ENCODE peak calls at places on chromosomes 5 and 9, in nine cellular contexts. H, X, B, A, S, U, C, E and T are unnamed samples. For H3K4me1, the result is how much of the 10 kb centered on the place peaks cover.

GRCh38 chr5:42944989-42945388 is 95.1 kb downstream of the ANXA2R start:
- DNase-seq in H (no peak), X (no peak), B (peak), A (no peak), S (no peak), U (peak), C (no peak), E (no peak), T (no peak)

GRCh38 chr9:78680196-78680595 is 383.3 kb downstream of the PSAT1 start:
- DNase-seq in H (no peak), X (no peak), B (no peak), A (peak), S (no peak), U (no peak), C (peak), E (no peak), T (no peak)

GRCh38 chr5:173829826-173830225 is 58.3 kb upstream of the CPEB4 start:
- DNase-seq in H (no peak), X (no peak), B (peak), A (peak), S (no peak), U (no peak), C (no peak), E (no peak), T (peak)

GRCh38 chr5:41835625-41836024 is 34.6 kb downstream of the OXCT1 start:
- DNase-seq in H (no peak), X (no peak), B (peak), A (peak), S (no peak), U (peak), C (peak), E (peak), T (peak)

GRCh38 chr9:94950733-94951590 is 224.5 kb downstream of the AOPEP start:
- DNase-seq in H (no peak), X (no peak), B (peak), A (peak), S (peak), U (no peak), C (no peak), E (no peak), T (no peak)

GRCh38 chr5:100902406-100903035 is 561 bp downstream of the ST8SIA4 start:
- DNase-seq in H (no peak), X (no peak), B (no peak), A (no peak), S (no peak), U (no peak), C (peak), E (no peak), T (no peak)

GRCh38 chr9:84419203-84419602 is 78.6 kb upstream of the SLC28A3 start:
- DNase-seq in H (no peak), X (no peak), B (no peak), A (no peak), S (no peak), U (no peak), C (peak), E (no peak), T (no peak)

GRCh38 chr5:126004636-126005035 is 418.6 kb upstream of the GRAMD2B start:
- DNase-seq in H (no peak), X (no peak), B (no peak), A (no peak), S (no peak), U (peak), C (no peak), E (no peak), T (peak)

GRCh38 chr9:128683340-128684064 is 5.5 kb upstream of the SET start:
- DNase-seq in H (peak), X (no peak), B (peak), A (peak), S (peak), U (peak), C (peak), E (peak), T (peak)

GRCh38 chr9:124284940-124285441 is 27.2 kb downstream of the NEK6 start:
- DNase-seq in H (no peak), X (no peak), B (peak), A (no peak), S (no peak), U (no peak), C (no peak), E (peak), T (no peak)

GRCh38 chr9:121367651-121368510 is 2.2 kb downstream of the STOM start:
- DNase-seq in H (no peak), X (no peak), B (no peak), A (no peak), S (no peak), U (no peak), C (peak), E (no peak), T (no peak)

GRCh38 chr5:35803221-35803651 is 53.5 kb upstream of the IL7R start:
- DNase-seq in H (no peak), X (no peak), B (peak), A (peak), S (peak), U (peak), C (peak), E (no peak), T (peak)

GRCh38 chr9:3968891-3969290 is 331.0 kb downstream of the GLIS3 start:
- DNase-seq in H (no peak), X (no peak), B (peak), A (no peak), S (no peak), U (no peak), C (no peak), E (no peak), T (no peak)

GRCh38 chr5:96572864-96573512 is 89.2 kb upstream of the CAST start:
- DNase-seq in H (no peak), X (no peak), B (peak), A (no peak), S (no peak), U (no peak), C (no peak), E (no peak), T (no peak)

GRCh38 chr9:129550199-129550839 is 70.6 kb downstream of the C9orf50 start:
- DNase-seq in H (peak), X (peak), B (peak), A (peak), S (peak), U (peak), C (peak), E (peak), T (peak)

GRCh38 chr5:127844631-127845030 is 141.4 kb downstream of the CCDC192 start:
- DNase-seq in H (no peak), X (peak), B (no peak), A (no peak), S (no peak), U (no peak), C (peak), E (no peak), T (no peak)

GRCh38 chr5:10607023-10607665 is 43.3 kb downstream of the ANKRD33B start:
- DNase-seq in H (no peak), X (no peak), B (peak), A (peak), S (peak), U (no peak), C (peak), E (no peak), T (peak)

GRCh38 chr9:4353236-4353635 is 53.4 kb upstream of the GLIS3 start:
- DNase-seq in H (no peak), X (peak), B (no peak), A (no peak), S (no peak), U (no peak), C (no peak), E (no peak), T (no peak)

GRCh38 chr5:43602456-43602817 is 543 bp upstream of the NNT start:
- DNase-seq in H (no peak), X (no peak), B (peak), A (peak), S (no peak), U (peak), C (peak), E (peak), T (peak)

GRCh38 chr5:163758283-163758711 is 252.9 kb downstream of the MAT2B start:
- DNase-seq in H (no peak), X (no peak), B (peak), A (no peak), S (no peak), U (no peak), C (no peak), E (no peak), T (no peak)

GRCh38 chr9:137555179-137555578 is 3.5 kb downstream of the MRPL41 start:
- DNase-seq in H (no peak), X (no peak), B (no peak), A (no peak), S (no peak), U (no peak), C (no peak), E (no peak), T (no peak)
- H3K4me1 ChIP-seq in H (under half), X (under half), B (under half), A (under half), S (under half), U (under half), C (under half), E (under half), T (under half)

GRCh38 chr9:89461302-89461701 is 36.6 kb downstream of the SEMA4D start:
- DNase-seq in H (peak), X (no peak), B (peak), A (no peak), S (no peak), U (no peak), C (no peak), E (no peak), T (no peak)

GRCh38 chr9:89462817-89463216 is 35.1 kb downstream of the SEMA4D start:
- DNase-seq in H (no peak), X (no peak), B (no peak), A (no peak), S (no peak), U (no peak), C (peak), E (no peak), T (no peak)

GRCh38 chr9:89457376-89457855 is 40.5 kb downstream of the SEMA4D start:
- DNase-seq in H (no peak), X (no peak), B (no peak), A (no peak), S (no peak), U (no peak), C (no peak), E (no peak), T (no peak)

GRCh38 chr9:89458768-89459496 is 39.0 kb downstream of the SEMA4D start:
- DNase-seq in H (no peak), X (no peak), B (no peak), A (no peak), S (no peak), U (no peak), C (no peak), E (no peak), T (no peak)

GRCh38 chr9:89460551-89460950 is 37.4 kb downstream of the SEMA4D start:
- DNase-seq in H (no peak), X (no peak), B (no peak), A (no peak), S (no peak), U (no peak), C (no peak), E (no peak), T (no peak)
- H3K4me1 ChIP-seq in H (under half), X (under half), B (under half), A (under half), S (under half), U (under half), C (half or more), E (under half), T (under half)

DNA sequence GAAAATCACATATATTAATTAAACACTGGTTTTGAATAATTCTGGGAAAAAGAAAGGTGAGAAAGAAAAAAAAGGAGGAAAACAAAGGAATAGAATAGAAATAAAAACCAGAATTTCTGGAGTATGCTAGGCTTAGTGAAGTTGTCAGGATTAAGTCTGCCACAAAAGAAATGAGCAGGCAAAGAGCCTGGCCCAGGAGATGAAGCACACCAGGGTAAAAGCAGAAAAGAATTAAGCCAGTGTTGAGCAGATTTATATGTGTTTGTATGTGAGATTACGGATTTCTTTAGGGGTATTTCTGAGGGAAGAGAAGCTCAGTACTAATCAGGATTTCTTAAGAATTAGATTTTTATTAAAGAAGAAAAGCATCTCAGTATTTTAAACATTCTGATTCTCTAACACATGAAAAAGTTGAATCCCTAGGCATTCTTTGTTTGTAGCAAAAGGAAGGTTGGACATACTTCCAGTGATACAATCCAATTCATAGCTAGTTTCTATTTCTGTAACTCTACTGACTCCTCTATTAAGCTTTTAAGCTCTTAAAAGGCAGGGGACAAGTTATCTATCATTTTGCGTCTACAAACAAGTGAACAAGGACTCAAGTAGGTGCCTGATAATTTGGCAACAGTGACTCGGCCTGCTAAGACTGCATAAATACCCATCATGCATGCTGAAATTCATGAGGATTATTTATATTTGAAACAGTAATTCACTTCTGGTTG is 74.4 kb downstream of the MRPS27 start:
- DNase-seq in H (no peak), X (no peak), B (no peak), A (no peak), S (no peak), U (no peak), C (no peak), E (no peak), T (no peak)
- H3K4me1 ChIP-seq in H (under half), X (under half), B (under half), A (half or more), S (under half), U (half or more), C (under half), E (under half), T (under half)

GRCh38 chr5:124736814-124737186 is 9.6 kb downstream of the ZNF608 start:
- DNase-seq in H (no peak), X (no peak), B (no peak), A (no peak), S (no peak), U (no peak), C (no peak), E (no peak), T (no peak)
- H3K4me1 ChIP-seq in H (under half), X (under half), B (under half), A (half or more), S (under half), U (under half), C (half or more), E (under half), T (under half)

DNA sequence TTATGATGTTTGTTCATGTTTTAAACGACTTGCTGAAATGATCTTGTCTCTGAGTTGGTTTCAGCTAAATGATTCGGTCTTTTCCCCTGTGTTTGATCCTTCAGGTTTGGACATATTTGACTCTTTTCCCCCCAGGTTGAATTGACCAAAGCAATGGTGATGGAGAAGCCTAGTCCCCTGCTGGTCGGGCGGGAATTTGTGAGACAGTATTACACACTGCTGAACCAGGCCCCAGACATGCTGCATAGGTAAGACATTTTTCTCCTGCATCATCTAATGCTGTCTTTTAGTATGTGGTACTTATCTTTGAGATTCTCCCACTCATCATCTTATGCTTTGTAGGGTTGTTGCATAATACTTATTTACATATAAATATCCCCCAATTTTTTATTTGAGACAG is 14.7 kb downstream of the G3BP1 start:
- DNase-seq in H (no peak), X (no peak), B (no peak), A (no peak), S (no peak), U (no peak), C (no peak), E (no peak), T (no peak)
- H3K4me1 ChIP-seq in H (under half), X (under half), B (under half), A (under half), S (under half), U (under half), C (under half), E (under half), T (under half)

GRCh38 chr9:131667576-131667975 is 72.3 kb downstream of the RAPGEF1 start:
- DNase-seq in H (no peak), X (no peak), B (no peak), A (no peak), S (peak), U (no peak), C (no peak), E (no peak), T (no peak)

GRCh38 chr9:131666029-131666428 is 73.8 kb downstream of the RAPGEF1 start:
- DNase-seq in H (no peak), X (no peak), B (peak), A (no peak), S (peak), U (no peak), C (no peak), E (no peak), T (no peak)

GRCh38 chr9:131668439-131669233 is 71.2 kb downstream of the RAPGEF1 start:
- DNase-seq in H (peak), X (no peak), B (peak), A (peak), S (peak), U (peak), C (no peak), E (no peak), T (peak)

GRCh38 chr9:131668057-131668438 is 71.8 kb downstream of the RAPGEF1 start:
- DNase-seq in H (no peak), X (no peak), B (no peak), A (no peak), S (peak), U (no peak), C (no peak), E (no peak), T (no peak)

GRCh38 chr9:131666779-131667178 is 73.1 kb downstream of the RAPGEF1 start:
- DNase-seq in H (no peak), X (no peak), B (no peak), A (no peak), S (peak), U (no peak), C (no peak), E (no peak), T (no peak)
- H3K4me1 ChIP-seq in H (half or more), X (under half), B (under half), A (under half), S (under half), U (under half), C (under half), E (under half), T (under half)

GRCh38 chr9:113573303-113573958 is 109.9 kb downstream of the RGS3 start:
- DNase-seq in H (peak), X (peak), B (no peak), A (no peak), S (peak), U (no peak), C (no peak), E (peak), T (no peak)
- H3K4me1 ChIP-seq in H (under half), X (under half), B (under half), A (under half), S (under half), U (under half), C (under half), E (under half), T (under half)

DNA sequence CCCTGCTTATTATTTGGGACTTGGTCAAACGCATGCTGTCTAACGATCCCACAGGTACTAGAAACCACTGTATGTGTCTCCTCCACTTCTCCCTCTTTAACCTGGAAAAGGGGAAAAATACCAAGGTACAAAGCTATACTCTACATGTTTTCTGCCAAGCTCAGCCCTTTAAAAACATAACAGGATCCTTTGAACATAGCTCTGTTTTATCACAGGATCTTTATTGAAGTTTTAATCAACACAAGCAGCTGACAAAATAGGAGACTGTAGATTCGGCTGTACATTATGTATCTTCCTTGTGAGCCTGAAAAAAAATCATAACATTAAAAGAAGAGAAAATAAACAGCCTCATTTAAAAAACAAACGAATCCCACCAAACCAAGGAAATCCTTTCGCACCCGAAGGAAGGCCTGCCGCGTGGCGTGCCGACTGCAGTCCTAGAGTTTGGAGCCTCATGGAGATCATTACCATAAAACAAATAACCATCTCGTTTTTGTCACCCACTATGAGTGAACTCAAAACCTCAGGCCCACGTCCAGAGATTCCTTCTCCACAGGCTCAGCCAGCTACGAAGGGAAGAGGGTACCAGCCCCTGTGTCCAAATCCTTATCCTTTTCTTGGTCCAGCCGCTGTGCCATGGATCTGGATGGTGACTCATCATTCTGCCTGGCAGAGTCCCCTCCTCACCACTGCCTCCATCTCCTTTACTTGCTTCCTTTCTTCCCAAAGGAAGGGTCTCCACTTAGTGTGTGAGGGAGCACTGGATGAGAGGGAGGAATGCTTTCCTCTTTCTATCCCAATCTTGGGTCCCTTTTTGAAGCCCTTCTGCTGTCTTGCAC is 651.1 kb downstream of the CCDC171 start:
- DNase-seq in H (no peak), X (no peak), B (peak), A (no peak), S (no peak), U (no peak), C (no peak), E (no peak), T (no peak)
- H3K4me1 ChIP-seq in H (under half), X (under half), B (under half), A (under half), S (under half), U (under half), C (under half), E (under half), T (under half)

DNA sequence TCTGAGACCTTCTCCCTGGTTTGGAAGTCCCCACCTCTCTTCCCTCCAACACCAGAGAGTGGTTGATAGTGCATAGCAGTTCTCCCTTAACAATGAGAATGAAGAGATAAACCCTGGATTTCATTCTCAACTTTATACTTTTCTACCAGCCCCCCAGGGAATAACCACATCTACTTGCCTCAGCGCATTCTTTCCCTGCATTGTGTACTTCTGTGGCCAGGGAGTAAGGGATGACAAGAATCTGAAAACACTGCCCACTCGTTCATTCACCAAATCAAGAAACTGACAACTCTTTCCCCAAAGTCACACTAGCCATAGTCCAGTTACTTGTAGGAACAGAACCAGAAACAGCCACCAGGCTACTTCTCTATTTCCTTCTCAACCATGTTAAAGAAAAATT is 46.0 kb upstream of the SPIN1 start:
- DNase-seq in H (no peak), X (no peak), B (peak), A (no peak), S (no peak), U (peak), C (no peak), E (no peak), T (no peak)
- H3K4me1 ChIP-seq in H (under half), X (under half), B (under half), A (under half), S (under half), U (under half), C (under half), E (under half), T (under half)

GRCh38 chr5:172658869-172659513 is 17.9 kb downstream of the NEURL1B start:
- DNase-seq in H (peak), X (no peak), B (peak), A (peak), S (peak), U (no peak), C (no peak), E (peak), T (no peak)

GRCh38 chr5:172660974-172661373 is 19.9 kb downstream of the NEURL1B start:
- DNase-seq in H (no peak), X (no peak), B (no peak), A (no peak), S (no peak), U (no peak), C (no peak), E (no peak), T (no peak)

GRCh38 chr5:172658391-172658790 is 17.3 kb downstream of the NEURL1B start:
- DNase-seq in H (no peak), X (no peak), B (no peak), A (no peak), S (no peak), U (no peak), C (no peak), E (no peak), T (no peak)

GRCh38 chr5:172659909-172660628 is 19.0 kb downstream of the NEURL1B start:
- DNase-seq in H (peak), X (no peak), B (peak), A (peak), S (peak), U (no peak), C (peak), E (peak), T (peak)

GRCh38 chr5:172659570-172659908 is 18.5 kb downstream of the NEURL1B start:
- DNase-seq in H (no peak), X (no peak), B (no peak), A (no peak), S (no peak), U (no peak), C (no peak), E (no peak), T (no peak)
- H3K4me1 ChIP-seq in H (under half), X (under half), B (under half), A (under half), S (under half), U (under half), C (under half), E (under half), T (under half)